ENCODE peak calls at places on chromosomes 1 and 21, in six cellular contexts. P, M, Y, O, Z and K are unnamed samples.

GRCh38 chr1:151176514-151177045 is 799 bp upstream of the TMOD4 start:
- DNase-seq in P (no peak), M (no peak), Y (no peak), O (no peak), Z (no peak), K (no peak)

GRCh38 chr21:41369105-41369914 is 7.5 kb downstream of the MX2 start:
- DNase-seq in P (peak; percentile 7), M (peak; percentile 84), Y (no peak), O (no peak), Z (peak; percentile 75), K (peak; percentile 83)

GRCh38 chr1:116528329-116529083 is 42.3 kb downstream of the CD58 start:
- DNase-seq in P (no peak), M (no peak), Y (no peak), O (no peak), Z (no peak), K (no peak)

GRCh38 chr1:47837866-47838561 is 159.2 kb downstream of the TRABD2B start:
- DNase-seq in P (no peak), M (no peak), Y (no peak), O (no peak), Z (peak; percentile 54), K (no peak)

GRCh38 chr1:162892916-162893714 is 32.1 kb upstream of the CCDC190 start:
- DNase-seq in P (peak; percentile 84), M (peak; percentile 20), Y (no peak), O (no peak), Z (no peak), K (peak; percentile 34)

GRCh38 chr1:31389616-31390015 is 16.7 kb upstream of the FABP3 start:
- DNase-seq in P (no peak), M (no peak), Y (no peak), O (no peak), Z (no peak), K (no peak)

GRCh38 chr1:43705334-43705733 is 2.0 kb upstream of the ST3GAL3 start:
- DNase-seq in P (peak; percentile 18), M (no peak), Y (no peak), O (no peak), Z (no peak), K (no peak)

GRCh38 chr1:9068971-9069323 is 488 bp downstream of the SLC2A5 start:
- DNase-seq in P (no peak), M (no peak), Y (no peak), O (no peak), Z (no peak), K (no peak)

GRCh38 chr1:155389831-155390230 is 69.1 kb downstream of the RUSC1 start:
- DNase-seq in P (peak; percentile 33), M (no peak), Y (peak; percentile 49), O (no peak), Z (no peak), K (no peak)

GRCh38 chr1:211731456-211732275 is 56.2 kb upstream of the NEK2 start:
- DNase-seq in P (no peak), M (no peak), Y (no peak), O (no peak), Z (no peak), K (no peak)